ENCODE peak calls at places on chromosomes 5 and 9, in five cellular contexts. B is neuronal stem cell, V is mesendoderm, O is H1, S is IMR-90. T is an unnamed sample. For H3K36me3, the result is how much of the 10 kb centered on the place peaks cover.

GRCh38 chr5:77937015-77937908 is 161.1 kb upstream of the TBCA start:
- DNase-seq in B (no peak), V (no peak), O (no peak), S (no peak), T (no peak)

GRCh38 chr5:80656425-80656824 is 1.6 kb upstream of the DHFR start:
- DNase-seq in B (no peak), V (peak), O (no peak), S (peak), T (peak)

GRCh38 chr5:16427572-16427971 is 38.0 kb downstream of the ZNF622 start:
- DNase-seq in B (no peak), V (no peak), O (no peak), S (no peak), T (no peak)

GRCh38 chr5:54658014-54658413 is 140.5 kb downstream of the SNX18 start:
- DNase-seq in B (no peak), V (peak), O (no peak), S (peak), T (peak)

GRCh38 chr5:175821790-175822211 is 49.6 kb upstream of the CPLX2 start:
- DNase-seq in B (no peak), V (no peak), O (no peak), S (no peak), T (no peak)

GRCh38 chr9:10282084-10282483 is 330.7 kb downstream of the PTPRD start:
- DNase-seq in B (no peak), V (no peak), O (no peak), S (no peak), T (no peak)

GRCh38 chr5:54379590-54379989 is 69.2 kb upstream of the ARL15 start:
- DNase-seq in B (no peak), V (peak), O (no peak), S (no peak), T (no peak)

GRCh38 chr9:108103294-108103693 is 613.7 kb upstream of the KLF4 start:
- DNase-seq in B (no peak), V (no peak), O (no peak), S (peak), T (peak)

GRCh38 chr9:116094846-116095245 is 58.7 kb upstream of the PAPPA start:
- DNase-seq in B (no peak), V (no peak), O (no peak), S (peak), T (no peak)

GRCh38 chr9:117795271-117795670 is 91.1 kb downstream of the TLR4 start:
- DNase-seq in B (no peak), V (no peak), O (no peak), S (no peak), T (no peak)

GRCh38 chr5:40842351-40842750 is 1.2 kb downstream of the CARD6 start:
- DNase-seq in B (no peak), V (no peak), O (no peak), S (peak), T (peak)

GRCh38 chr5:85000671-85001070 is 616.0 kb upstream of the EDIL3 start:
- DNase-seq in B (no peak), V (no peak), O (no peak), S (peak), T (peak)

GRCh38 chr5:27328480-27328879 is 290.1 kb upstream of the CDH9 start:
- DNase-seq in B (no peak), V (no peak), O (no peak), S (peak), T (peak)

GRCh38 chr5:76582252-76583162 is 40.7 kb downstream of the F2RL2 start:
- DNase-seq in B (no peak), V (peak), O (no peak), S (peak), T (no peak)

GRCh38 chr5:124746252-124746915 is at the start of gene ZNF608:
- DNase-seq in B (peak), V (peak), O (no peak), S (peak), T (peak)

GRCh38 chr9:33229359-33230120 is 10.4 kb upstream of the SPINK4 start:
- DNase-seq in B (no peak), V (peak), O (no peak), S (no peak), T (no peak)

GRCh38 chr9:137582286-137582860 is 3.6 kb upstream of the DPH7 start:
- DNase-seq in B (no peak), V (peak), O (no peak), S (no peak), T (no peak)

GRCh38 chr5:177490992-177491391 is 6.4 kb downstream of the PDLIM7 start:
- DNase-seq in B (no peak), V (no peak), O (no peak), S (no peak), T (no peak)

GRCh38 chr9:123607987-123608565 is 252.1 kb downstream of the CRB2 start:
- DNase-seq in B (no peak), V (no peak), O (no peak), S (no peak), T (no peak)

GRCh38 chr9:89777544-89777943 is 172.7 kb downstream of the GADD45G start:
- DNase-seq in B (no peak), V (no peak), O (no peak), S (no peak), T (no peak)

GRCh38 chr9:128625391-128626145 is 31.1 kb downstream of the DYNC2I2 start:
- DNase-seq in B (no peak), V (no peak), O (no peak), S (no peak), T (no peak)

GRCh38 chr9:120689860-120690259 is 24.4 kb downstream of the MEGF9 start:
- DNase-seq in B (peak), V (no peak), O (no peak), S (peak), T (no peak)

GRCh38 chr9:12784461-12785250 is 9.8 kb downstream of the LURAP1L start:
- DNase-seq in B (no peak), V (peak), O (no peak), S (peak), T (peak)

GRCh38 chr5:93705896-93706295 is 35.5 kb downstream of the POU5F2 start:
- DNase-seq in B (no peak), V (no peak), O (no peak), S (peak), T (no peak)

GRCh38 chr5:143775258-143775657 is 36.7 kb upstream of the HMHB1 start:
- DNase-seq in B (no peak), V (no peak), O (no peak), S (peak), T (peak)

GRCh38 chr9:96654450-96655197 is 493 bp downstream of the PRXL2C start:
- DNase-seq in B (peak), V (peak), O (no peak), S (peak), T (peak)

GRCh38 chr9:96655198-96655851 is at the start of gene PRXL2C:
- DNase-seq in B (no peak), V (peak), O (no peak), S (peak), T (peak)

GRCh38 chr9:96646081-96646991 is 8.8 kb downstream of the PRXL2C start:
- DNase-seq in B (no peak), V (no peak), O (no peak), S (peak), T (peak)

GRCh38 chr9:96651626-96652025 is 3.5 kb downstream of the PRXL2C start:
- DNase-seq in B (no peak), V (no peak), O (no peak), S (peak), T (peak)

GRCh38 chr9:96649620-96650323 is 5.3 kb downstream of the PRXL2C start:
- DNase-seq in B (no peak), V (no peak), O (no peak), S (no peak), T (no peak)
- H3K36me3 ChIP-seq in B (under half), V (under half), O (under half), S (under half), T (half or more)

DNA sequence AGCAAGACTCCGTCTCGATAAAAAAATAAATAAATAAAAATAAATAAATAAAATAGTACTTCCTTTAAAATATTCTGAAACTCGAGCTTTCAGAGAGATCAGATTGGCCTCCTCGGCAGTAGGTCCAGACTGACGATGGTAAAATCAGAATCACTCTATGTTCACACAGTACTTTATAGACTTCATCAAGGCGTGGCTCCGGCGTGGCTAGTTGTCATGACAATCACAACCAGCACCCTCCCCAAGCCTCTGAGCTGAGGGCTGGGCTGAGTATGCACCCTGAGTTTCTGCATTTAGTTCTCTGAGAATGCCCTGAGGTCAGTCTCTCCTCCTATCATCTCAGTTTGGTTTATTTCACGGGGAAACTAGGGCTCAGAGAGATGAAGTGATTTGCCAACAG is 43.3 kb upstream of the BARHL1 start:
- DNase-seq in B (no peak), V (no peak), O (no peak), S (no peak), T (no peak)
- H2BK15ac ChIP-seq in B (no peak), V (no peak), O (no peak), S (no peak), T (no peak)

GRCh38 chr5:663436-664342 is 29.5 kb downstream of the TPPP start:
- DNase-seq in B (no peak), V (no peak), O (no peak), S (no peak), T (no peak)
- H3K36me3 ChIP-seq in B (half or more), V (under half), O (under half), S (under half), T (half or more)

GRCh38 chr5:108561416-108562204 is 179.7 kb upstream of the FBXL17 start:
- DNase-seq in B (no peak), V (no peak), O (no peak), S (peak), T (peak)
- H2BK15ac ChIP-seq in B (no peak), V (no peak), O (no peak), S (peak), T (no peak)

GRCh38 chr5:151075698-151076331 is 5.0 kb downstream of the TNIP1 start:
- DNase-seq in B (no peak), V (no peak), O (no peak), S (peak), T (peak)

GRCh38 chr5:151074557-151074956 is 6.3 kb downstream of the TNIP1 start:
- DNase-seq in B (no peak), V (no peak), O (no peak), S (no peak), T (no peak)

GRCh38 chr5:151077419-151077818 is 3.4 kb downstream of the TNIP1 start:
- DNase-seq in B (no peak), V (no peak), O (no peak), S (no peak), T (no peak)

GRCh38 chr5:151078490-151079262 is 2.2 kb downstream of the TNIP1 start:
- DNase-seq in B (no peak), V (no peak), O (no peak), S (no peak), T (no peak)

GRCh38 chr5:151076616-151077015 is 4.2 kb downstream of the TNIP1 start:
- DNase-seq in B (no peak), V (no peak), O (no peak), S (no peak), T (no peak)
- H3K36me3 ChIP-seq in B (under half), V (under half), O (under half), S (under half), T (under half)

DNA sequence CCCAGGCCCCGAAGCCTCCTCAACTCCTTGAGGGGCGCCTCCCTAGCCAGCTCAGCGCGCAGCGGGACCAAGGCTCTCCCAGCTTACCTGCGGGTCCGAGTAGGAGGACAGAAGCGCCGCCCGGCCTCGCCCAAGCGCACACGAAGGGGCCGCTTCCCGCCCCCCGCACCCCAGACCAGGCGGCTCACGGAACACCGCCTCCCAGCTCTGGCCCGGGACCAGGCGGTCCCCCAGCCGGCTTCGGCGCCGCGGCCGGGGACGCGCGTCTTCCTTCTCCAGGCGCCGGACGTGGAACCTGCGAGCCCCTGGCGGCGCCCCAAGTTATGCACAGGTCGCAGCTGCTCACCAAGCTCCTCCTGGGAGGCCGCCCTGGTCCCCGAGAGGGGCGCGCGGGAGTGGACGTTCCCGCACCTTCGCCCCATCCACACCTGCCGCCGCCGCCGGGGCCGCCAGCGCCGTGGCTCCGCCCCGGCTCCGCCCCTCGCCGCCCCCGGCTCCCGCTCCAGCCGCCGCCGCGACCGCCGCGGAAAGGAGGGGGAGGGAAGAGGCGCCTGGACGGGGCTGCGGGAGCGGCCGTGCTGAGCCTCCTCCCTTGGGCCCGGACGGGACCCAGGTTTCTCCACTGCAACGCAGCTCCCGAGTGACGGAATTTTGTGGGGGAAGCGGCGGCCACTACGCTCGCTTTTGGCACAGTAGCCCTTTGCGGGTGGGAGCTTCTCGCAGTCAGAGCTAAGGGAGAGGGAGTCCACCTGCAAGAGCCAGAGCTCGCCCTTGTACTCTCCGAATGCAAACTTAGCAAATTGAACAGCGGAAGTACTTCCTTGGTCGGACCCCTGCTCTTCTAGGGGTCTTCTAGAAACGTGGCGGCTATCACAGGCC is 77.5 kb upstream of the IFNE start:
- DNase-seq in B (peak), V (peak), O (no peak), S (peak), T (peak)
- H2BK15ac ChIP-seq in B (peak), V (no peak), O (no peak), S (peak), T (peak)